ENCODE peak calls at places on chromosomes 3 and 15, in five cellular contexts. One of them, this sample, is unnamed.

GRCh38 chr3:54533856-54534255 is 394.0 kb downstream of the LRTM1 start:
- DNase-seq in ovary: no peak
- DNase-seq in transverse colon: no peak
- DNase-seq in stomach: no peak
- DNase-seq in A549: no peak
- DNase-seq in this sample: no peak

GRCh38 chr3:51869304-51869703 is 6.1 kb downstream of the IQCF5 start:
- DNase-seq in ovary: no peak
- DNase-seq in transverse colon: no peak
- DNase-seq in stomach: no peak
- DNase-seq in A549: no peak
- DNase-seq in this sample: no peak

GRCh38 chr3:186815490-186815889 is 9.2 kb upstream of the RFC4 start:
- DNase-seq in ovary: no peak
- DNase-seq in transverse colon: no peak
- DNase-seq in stomach: no peak
- DNase-seq in A549: peak
- DNase-seq in this sample: no peak

GRCh38 chr15:82046668-82047492 is 1.1 kb upstream of the MEX3B start:
- DNase-seq in ovary: peak
- DNase-seq in transverse colon: peak
- DNase-seq in stomach: peak
- DNase-seq in A549: peak
- DNase-seq in this sample: peak

GRCh38 chr3:165078293-165078692 is at the start of gene SI:
- DNase-seq in ovary: no peak
- DNase-seq in transverse colon: no peak
- DNase-seq in stomach: no peak
- DNase-seq in A549: no peak
- DNase-seq in this sample: no peak

GRCh38 chr15:95362306-95362705 is 968.2 kb upstream of the NR2F2 start:
- DNase-seq in ovary: no peak
- DNase-seq in transverse colon: no peak
- DNase-seq in stomach: no peak
- DNase-seq in A549: no peak
- DNase-seq in this sample: no peak

GRCh38 chr3:179961081-179962078 is 75.4 kb downstream of the PEX5L start:
- DNase-seq in ovary: no peak
- DNase-seq in transverse colon: no peak
- DNase-seq in stomach: no peak
- DNase-seq in A549: no peak
- DNase-seq in this sample: no peak

GRCh38 chr3:87186631-87187159 is 40.4 kb upstream of the CHMP2B start:
- DNase-seq in ovary: no peak
- DNase-seq in transverse colon: no peak
- DNase-seq in stomach: no peak
- DNase-seq in A549: no peak
- DNase-seq in this sample: no peak

GRCh38 chr15:39282663-39283208 is 298.1 kb upstream of the THBS1 start:
- DNase-seq in ovary: no peak
- DNase-seq in transverse colon: no peak
- DNase-seq in stomach: no peak
- DNase-seq in A549: no peak
- DNase-seq in this sample: no peak

GRCh38 chr3:171690291-171690690 is 120.0 kb downstream of the PLD1 start:
- DNase-seq in ovary: no peak
- DNase-seq in transverse colon: no peak
- DNase-seq in stomach: no peak
- DNase-seq in A549: no peak
- DNase-seq in this sample: no peak

GRCh38 chr3:196044513-196044912 is 37.4 kb downstream of the TFRC start:
- DNase-seq in ovary: no peak
- DNase-seq in transverse colon: no peak
- DNase-seq in stomach: no peak
- DNase-seq in A549: no peak
- DNase-seq in this sample: no peak

GRCh38 chr15:65512807-65513416 is 4.6 kb downstream of the DPP8 start:
- DNase-seq in ovary: peak
- DNase-seq in transverse colon: no peak
- DNase-seq in stomach: no peak
- DNase-seq in A549: no peak
- DNase-seq in this sample: no peak

GRCh38 chr3:128782282-128783146 is 56.5 kb downstream of the RAB7A start:
- DNase-seq in ovary: no peak
- DNase-seq in transverse colon: no peak
- DNase-seq in stomach: no peak
- DNase-seq in A549: no peak
- DNase-seq in this sample: no peak

GRCh38 chr3:79249701-79250100 is 518.1 kb downstream of the ROBO1 start:
- DNase-seq in ovary: no peak
- DNase-seq in transverse colon: no peak
- DNase-seq in stomach: no peak
- DNase-seq in A549: no peak
- DNase-seq in this sample: no peak

GRCh38 chr3:141384157-141384556 is 15.9 kb downstream of the ZBTB38 start:
- DNase-seq in ovary: no peak
- DNase-seq in transverse colon: no peak
- DNase-seq in stomach: no peak
- DNase-seq in A549: no peak
- DNase-seq in this sample: no peak

GRCh38 chr3:123799544-123800351 is 84.4 kb downstream of the MYLK start:
- DNase-seq in ovary: no peak
- DNase-seq in transverse colon: peak
- DNase-seq in stomach: no peak
- DNase-seq in A549: peak
- DNase-seq in this sample: peak

GRCh38 chr15:83323296-83323711 is 38.8 kb upstream of the BNC1 start:
- DNase-seq in ovary: no peak
- DNase-seq in transverse colon: no peak
- DNase-seq in stomach: no peak
- DNase-seq in A549: peak
- DNase-seq in this sample: no peak

GRCh38 chr3:73687081-73688004 is 62.6 kb upstream of the PDZRN3 start:
- DNase-seq in ovary: no peak
- DNase-seq in transverse colon: no peak
- DNase-seq in stomach: no peak
- DNase-seq in A549: no peak
- DNase-seq in this sample: no peak

GRCh38 chr15:66802087-66803001 is 100.3 kb downstream of the SMAD6 start:
- DNase-seq in ovary: no peak
- DNase-seq in transverse colon: no peak
- DNase-seq in stomach: no peak
- DNase-seq in A549: no peak
- DNase-seq in this sample: no peak

GRCh38 chr3:98645039-98645438 is 51.6 kb upstream of the CPOX start:
- DNase-seq in ovary: no peak
- DNase-seq in transverse colon: no peak
- DNase-seq in stomach: no peak
- DNase-seq in A549: no peak
- DNase-seq in this sample: no peak

GRCh38 chr3:146513386-146514051 is 30.9 kb downstream of the PLSCR1 start:
- DNase-seq in ovary: no peak
- DNase-seq in transverse colon: no peak
- DNase-seq in stomach: no peak
- DNase-seq in A549: no peak
- DNase-seq in this sample: no peak

GRCh38 chr3:63946753-63947152 is 34.6 kb upstream of the SCAANT1 start:
- DNase-seq in ovary: no peak
- DNase-seq in transverse colon: no peak
- DNase-seq in stomach: no peak
- DNase-seq in A549: no peak
- DNase-seq in this sample: no peak

GRCh38 chr3:36695769-36696137 is 68.6 kb downstream of the DCLK3 start:
- DNase-seq in ovary: no peak
- DNase-seq in transverse colon: no peak
- DNase-seq in stomach: no peak
- DNase-seq in A549: no peak
- DNase-seq in this sample: no peak

GRCh38 chr15:74451861-74452835 is 8.8 kb downstream of the UBL7 start:
- DNase-seq in ovary: no peak
- DNase-seq in transverse colon: no peak
- DNase-seq in stomach: no peak
- DNase-seq in A549: no peak
- DNase-seq in this sample: no peak

GRCh38 chr15:71691700-71692417 is 118.5 kb upstream of the NR2E3 start:
- DNase-seq in ovary: no peak
- DNase-seq in transverse colon: no peak
- DNase-seq in stomach: peak
- DNase-seq in A549: no peak
- DNase-seq in this sample: peak

GRCh38 chr3:71139501-71139900 is 444.0 kb downstream of the FOXP1 start:
- DNase-seq in ovary: no peak
- DNase-seq in transverse colon: no peak
- DNase-seq in stomach: no peak
- DNase-seq in A549: no peak
- DNase-seq in this sample: no peak

GRCh38 chr3:172749201-172749965 is 1.1 kb upstream of the ECT2 start:
- DNase-seq in ovary: no peak
- DNase-seq in transverse colon: no peak
- DNase-seq in stomach: peak
- DNase-seq in A549: peak
- DNase-seq in this sample: peak

GRCh38 chr3:188036375-188036985 is 117.5 kb upstream of the LPP start:
- DNase-seq in ovary: no peak
- DNase-seq in transverse colon: no peak
- DNase-seq in stomach: peak
- DNase-seq in A549: peak
- DNase-seq in this sample: no peak

GRCh38 chr3:33278106-33278672 is 947 bp downstream of the FBXL2 start:
- DNase-seq in ovary: no peak
- DNase-seq in transverse colon: no peak
- DNase-seq in stomach: no peak
- DNase-seq in A549: peak
- DNase-seq in this sample: no peak

DNA sequence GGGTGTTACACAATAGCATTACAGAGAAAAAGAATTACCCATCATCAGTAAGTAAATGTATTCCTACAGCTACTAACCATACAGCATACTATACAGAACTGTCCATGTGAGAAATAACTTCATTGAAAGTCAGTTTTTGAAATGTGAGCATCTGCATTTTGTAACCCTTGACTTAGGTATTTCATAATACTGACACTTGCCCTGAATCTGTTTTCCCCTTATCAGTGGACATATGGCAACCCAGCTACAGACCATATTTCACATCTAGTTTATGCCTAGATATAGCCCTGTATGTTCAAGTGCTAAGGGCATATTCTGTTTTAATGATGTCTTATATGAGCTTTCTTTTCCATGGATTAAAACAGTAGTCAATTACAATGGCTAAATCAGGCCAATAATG is 297.6 kb downstream of the TBC1D5 start:
- DNase-seq in ovary: no peak
- DNase-seq in transverse colon: no peak
- DNase-seq in stomach: no peak
- DNase-seq in A549: no peak
- DNase-seq in this sample: no peak
- TF ChIP-seq EP300 in ovary: no peak
- TF ChIP-seq EP300 in transverse colon: no peak
- TF ChIP-seq EP300 in stomach: no peak
- TF ChIP-seq EP300 in A549: no peak
- TF ChIP-seq EP300 in this sample: no peak

DNA sequence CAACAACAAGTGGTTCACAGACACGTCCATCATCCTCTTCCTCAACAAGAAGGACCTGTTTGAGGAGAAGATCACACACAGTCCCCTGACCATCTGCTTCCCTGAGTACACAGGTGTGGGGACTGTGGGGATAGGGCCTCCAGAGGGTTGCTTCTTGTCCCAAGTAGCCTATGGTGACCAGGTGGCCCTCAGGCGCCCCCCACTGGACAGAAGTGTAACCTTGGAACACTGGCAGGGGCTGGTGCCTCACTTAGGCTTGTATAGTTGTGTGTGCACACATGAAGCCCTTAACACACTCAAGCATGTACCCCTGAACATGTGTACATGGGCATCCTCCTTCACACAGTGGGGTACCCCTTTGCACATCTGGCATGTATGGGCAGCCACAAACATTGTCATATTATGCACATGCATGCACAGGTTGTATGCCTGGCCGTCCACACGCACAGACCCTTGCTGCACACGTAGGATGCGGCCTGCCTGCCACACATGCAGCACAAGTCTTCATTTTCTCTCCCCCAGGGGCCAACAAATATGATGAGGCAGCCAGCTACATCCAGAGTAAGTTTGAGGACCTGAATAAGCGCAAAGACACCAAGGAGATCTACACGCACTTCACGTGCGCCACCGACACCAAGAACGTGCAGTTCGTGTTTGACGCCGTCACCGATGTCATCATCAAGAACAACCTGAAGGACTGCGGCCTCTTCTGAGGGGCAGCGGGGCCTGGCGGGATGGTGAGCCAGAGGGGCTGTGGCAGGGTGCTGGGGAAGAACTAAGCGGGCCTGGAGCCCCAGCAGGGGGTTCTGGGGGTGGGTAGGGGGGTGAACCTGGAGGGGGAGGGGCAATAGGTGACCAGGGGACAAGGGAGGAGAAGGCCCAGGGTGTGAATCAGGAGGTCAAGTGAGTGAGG is 11.7 kb upstream of the SEMA3B start:
- DNase-seq in ovary: peak
- DNase-seq in transverse colon: peak
- DNase-seq in stomach: peak
- DNase-seq in A549: peak
- DNase-seq in this sample: no peak
- TF ChIP-seq POLR2A in ovary: no peak
- TF ChIP-seq POLR2A in transverse colon: no peak
- TF ChIP-seq POLR2A in stomach: no peak
- TF ChIP-seq POLR2A in A549: no peak
- TF ChIP-seq POLR2A in this sample: no peak

GRCh38 chr3:12316721-12317351 is 28.0 kb downstream of the PPARG start:
- DNase-seq in ovary: no peak
- DNase-seq in transverse colon: no peak
- DNase-seq in stomach: no peak
- DNase-seq in A549: peak
- DNase-seq in this sample: no peak
- H3K4me3 ChIP-seq in ovary: no peak
- H3K4me3 ChIP-seq in transverse colon: no peak
- H3K4me3 ChIP-seq in stomach: no peak
- H3K4me3 ChIP-seq in A549: peak
- H3K4me3 ChIP-seq in this sample: no peak

GRCh38 chr3:169195672-169196071 is 467.8 kb downstream of the MECOM start:
- DNase-seq in ovary: no peak
- DNase-seq in transverse colon: no peak
- DNase-seq in stomach: no peak
- DNase-seq in A549: no peak
- DNase-seq in this sample: no peak
- TF ChIP-seq EP300 in ovary: no peak
- TF ChIP-seq EP300 in transverse colon: no peak
- TF ChIP-seq EP300 in stomach: no peak
- TF ChIP-seq EP300 in A549: no peak
- TF ChIP-seq EP300 in this sample: no peak

GRCh38 chr15:90931737-90932659 is at the start of gene HDDC3:
- DNase-seq in ovary: peak
- DNase-seq in transverse colon: peak
- DNase-seq in stomach: peak
- DNase-seq in A549: peak
- DNase-seq in this sample: peak
- TF ChIP-seq POLR2A in ovary: peak
- TF ChIP-seq POLR2A in transverse colon: peak
- TF ChIP-seq POLR2A in stomach: no peak
- TF ChIP-seq POLR2A in A549: peak
- TF ChIP-seq POLR2A in this sample: peak

This sample was measured in tibial nerve.